ENCODE peak calls at places on chromosomes 11 and 22, in seven cellular contexts. B is RWPE1, N is K562, X is stomach, J is AG10803, E is nephron progenitor cell, K is lower leg skin. P is an unnamed sample.

GRCh38 chr11:75456596-75456995 is 23.6 kb upstream of the KLHL35 start:
- DNase-seq in B (no peak), N (no peak), X (no peak), J (no peak), E (no peak), K (no peak), P (no peak)

GRCh38 chr22:34845391-34845790 is 220.6 kb upstream of the ISX start:
- DNase-seq in B (no peak), N (no peak), X (no peak), J (no peak), E (no peak), K (no peak), P (no peak)

GRCh38 chr22:30439226-30439625 is 13.7 kb downstream of the MTFP1 start:
- DNase-seq in B (no peak), N (no peak), X (no peak), J (no peak), E (no peak), K (no peak), P (no peak)

GRCh38 chr11:19849947-19850593 is 137.4 kb downstream of the NAV2 start:
- DNase-seq in B (no peak), N (no peak), X (no peak), J (peak; percentile 23), E (no peak), K (no peak), P (no peak)

GRCh38 chr22:23239429-23239828 is 59.1 kb downstream of the BCR start:
- DNase-seq in B (no peak), N (no peak), X (no peak), J (no peak), E (no peak), K (no peak), P (no peak)

GRCh38 chr11:101618691-101619090 is 34.9 kb upstream of the TRPC6 start:
- DNase-seq in B (peak; percentile 60), N (no peak), X (no peak), J (peak; percentile 68), E (no peak), K (no peak), P (no peak)

GRCh38 chr11:125078516-125079140 is 15.5 kb downstream of the SLC37A2 start:
- DNase-seq in B (no peak), N (no peak), X (no peak), J (no peak), E (no peak), K (no peak), P (peak; percentile 5)

GRCh38 chr11:19244621-19245020 is 3.9 kb upstream of the E2F8 start:
- DNase-seq in B (peak; percentile 81), N (no peak), X (no peak), J (no peak), E (no peak), K (no peak), P (no peak)

GRCh38 chr11:17780668-17781067 is 46.1 kb downstream of the KCNC1 start:
- DNase-seq in B (no peak), N (no peak), X (no peak), J (no peak), E (no peak), K (no peak), P (no peak)

GRCh38 chr11:71451596-71452353 is 1.2 kb upstream of the NADSYN1 start:
- DNase-seq in B (no peak), N (peak; percentile 72), X (no peak), J (no peak), E (peak; percentile 29), K (no peak), P (no peak)

GRCh38 chr22:46537221-46537945 is at the start of gene CELSR1:
- DNase-seq in B (no peak), N (no peak), X (peak; percentile 73), J (no peak), E (peak; percentile 80), K (no peak), P (peak; percentile 53)

GRCh38 chr11:72436667-72437066 is 2.3 kb upstream of the CLPB start:
- DNase-seq in B (no peak), N (no peak), X (no peak), J (no peak), E (no peak), K (no peak), P (no peak)

GRCh38 chr22:23380230-23380573 is 199.9 kb downstream of the IGLL1 start:
- DNase-seq in B (no peak), N (peak; percentile 7), X (peak; percentile 41), J (no peak), E (no peak), K (no peak), P (no peak)

GRCh38 chr11:132405728-132406127 is 1035.3 kb downstream of the NTM start:
- DNase-seq in B (no peak), N (no peak), X (no peak), J (no peak), E (no peak), K (no peak), P (no peak)

GRCh38 chr11:132396318-132396717 is 1025.9 kb downstream of the NTM start:
- DNase-seq in B (no peak), N (no peak), X (no peak), J (no peak), E (no peak), K (no peak), P (no peak)

DNA sequence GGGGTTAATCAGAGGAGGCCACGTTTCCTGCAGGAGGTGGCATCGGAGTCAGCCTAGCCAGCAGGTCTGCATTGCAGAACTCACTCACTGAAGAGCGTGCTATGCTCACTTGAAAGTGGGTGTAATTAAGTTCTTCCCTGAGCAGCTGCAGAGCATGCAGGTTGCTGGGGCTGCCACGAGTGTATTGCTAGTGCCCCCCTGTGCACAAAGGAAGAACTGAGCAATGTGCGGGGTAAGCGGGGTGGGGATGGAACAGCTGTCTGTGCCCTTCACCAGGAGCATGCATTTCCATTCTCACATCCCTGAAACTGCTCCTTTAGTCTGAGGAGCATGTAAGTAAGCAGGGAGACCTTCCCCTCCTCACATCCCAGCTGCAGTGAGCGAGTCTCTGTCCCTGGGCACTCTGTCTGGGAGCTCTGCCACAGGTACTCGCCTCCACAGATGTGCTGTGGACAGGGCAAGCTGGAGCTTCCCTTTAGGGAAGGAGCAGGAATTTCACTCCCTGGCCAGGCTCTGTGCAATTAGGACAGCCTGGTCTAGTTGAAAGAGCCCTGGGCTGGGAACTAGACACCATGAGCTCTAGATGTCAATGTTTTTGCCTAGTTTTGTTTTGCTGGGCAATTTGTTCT is 1031.8 kb downstream of the NTM start:
- DNase-seq in B (peak; percentile 8), N (peak; percentile 1), X (no peak), J (peak; percentile 56), E (peak; percentile 47), K (no peak), P (peak; percentile 54)
- TF ChIP-seq CTCF in B (no peak), N (no peak), X (peak; percentile 8), J (peak; percentile 60), E (peak; percentile 48), K (no peak), P (peak; percentile 54)

GRCh38 chr11:22670803-22671202 is 4.4 kb downstream of the GAS2 start:
- DNase-seq in B (no peak), N (peak; percentile 23), X (no peak), J (no peak), E (no peak), K (no peak), P (peak; percentile 23)
- TF ChIP-seq CTCF in B (no peak), N (peak; percentile 23), X (no peak), J (no peak), E (peak; percentile 35), K (no peak), P (peak; percentile 54)

GRCh38 chr11:56716379-56716854 is 17.5 kb downstream of the OR9G1 start:
- DNase-seq in B (peak; percentile 7), N (no peak), X (no peak), J (no peak), E (no peak), K (no peak), P (no peak)
- TF ChIP-seq CTCF in B (no peak), N (no peak), X (no peak), J (no peak), E (no peak), K (no peak), P (no peak)

DNA sequence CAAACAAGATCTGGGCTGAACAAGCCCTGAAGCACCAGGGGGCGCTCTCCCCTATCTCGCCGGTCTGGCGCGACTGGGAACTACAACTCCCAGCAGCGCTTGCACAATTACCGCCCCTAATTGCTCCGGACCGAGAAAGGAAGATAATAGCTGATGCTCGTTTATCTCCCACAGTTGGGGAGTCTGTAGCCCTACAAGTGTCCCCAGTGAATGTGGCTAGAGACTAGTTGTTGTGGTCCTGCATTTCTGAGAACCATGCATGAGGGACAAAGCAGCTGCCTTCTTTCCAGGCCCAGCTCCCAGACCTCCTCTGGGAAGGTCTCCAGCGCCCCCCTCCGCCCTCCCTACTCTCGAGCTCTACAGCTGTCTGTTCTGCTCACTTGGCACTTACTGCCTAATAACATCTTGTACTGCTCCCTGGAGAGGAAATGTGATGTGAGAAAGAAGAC is 34.4 kb downstream of the NRXN2 start:
- DNase-seq in B (peak; percentile 68), N (peak; percentile 94), X (peak; percentile 87), J (peak; percentile 75), E (peak; percentile 99), K (peak; percentile 97), P (peak; percentile 92)
- TF ChIP-seq CTCF in B (peak; percentile 93), N (peak; percentile 97), X (peak; percentile 81), J (peak; percentile 75), E (peak; percentile 96), K (no peak), P (peak; percentile 82)

GRCh38 chr11:13962562-13963168 is at the start of gene SPON1:
- DNase-seq in B (no peak), N (no peak), X (peak; percentile 30), J (no peak), E (peak; percentile 81), K (no peak), P (peak; percentile 22)

GRCh38 chr11:13963169-13963948 is 836 bp downstream of the SPON1 start:
- DNase-seq in B (no peak), N (no peak), X (no peak), J (no peak), E (peak; percentile 58), K (no peak), P (peak; percentile 32)

GRCh38 chr11:13965337-13965736 is 2.8 kb downstream of the SPON1 start:
- DNase-seq in B (no peak), N (no peak), X (peak; percentile 47), J (no peak), E (no peak), K (no peak), P (no peak)

GRCh38 chr11:13964771-13965074 is 2.2 kb downstream of the SPON1 start:
- DNase-seq in B (no peak), N (no peak), X (no peak), J (no peak), E (no peak), K (no peak), P (no peak)

DNA sequence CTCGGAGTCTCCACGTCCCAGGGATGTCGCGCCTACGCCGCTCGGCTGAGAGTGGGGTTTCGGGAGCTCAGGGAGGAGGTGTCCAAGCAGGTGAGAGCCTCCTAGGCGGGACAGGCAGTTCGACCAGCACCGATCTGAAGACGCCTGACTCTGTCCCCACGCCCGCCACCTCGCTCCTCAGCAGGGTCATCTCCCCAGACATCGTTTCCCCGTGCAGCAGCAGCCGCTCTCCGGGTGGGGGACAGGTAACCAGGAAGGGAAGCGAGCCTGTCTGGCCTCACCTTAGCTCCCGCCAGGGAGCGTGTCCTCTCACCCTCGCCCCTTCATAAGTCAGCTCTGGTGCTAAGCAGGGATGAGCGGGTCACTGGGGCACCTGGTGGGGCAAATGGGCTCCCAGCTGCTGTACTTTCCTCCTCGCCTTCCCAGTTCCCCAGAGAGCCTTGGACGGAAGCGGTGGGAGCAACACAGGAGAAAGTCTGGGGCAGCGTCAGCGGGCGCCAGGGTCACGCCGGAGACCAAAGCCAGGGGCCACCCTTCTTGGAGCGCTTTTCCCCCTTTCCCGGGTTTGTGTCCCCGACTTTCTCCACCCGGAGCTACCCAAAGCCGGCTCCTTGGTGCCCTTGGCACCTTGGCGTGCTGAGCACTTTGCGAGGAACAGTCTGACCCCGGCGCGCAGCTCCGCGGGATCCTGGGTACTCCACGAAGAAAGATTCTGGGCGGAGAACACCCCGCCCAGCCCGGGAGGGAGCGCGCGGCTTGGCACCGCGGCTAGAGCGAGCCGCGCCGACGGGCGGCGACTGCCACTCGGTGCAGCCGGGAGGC is 1.6 kb downstream of the SPON1 start:
- DNase-seq in B (peak; percentile 13), N (no peak), X (no peak), J (no peak), E (peak; percentile 64), K (no peak), P (peak; percentile 14)
- TF ChIP-seq CTCF in B (no peak), N (no peak), X (no peak), J (no peak), E (no peak), K (no peak), P (no peak)